ENCODE peak calls at places on chromosomes 11 and 22, in four cellular contexts. O, I, L and J are unnamed samples.

GRCh38 chr11:3855808-3856491 is 486 bp downstream of the STIM1 start:
- DNase-seq in O (peak; percentile 14), I (no peak), L (peak; percentile 64), J (peak; percentile 87)

GRCh38 chr11:108698844-108699642 is 34.2 kb downstream of the DDX10 start:
- DNase-seq in O (no peak), I (no peak), L (no peak), J (no peak)

GRCh38 chr11:10784229-10785145 is 24.2 kb downstream of the EIF4G2 start:
- DNase-seq in O (no peak), I (no peak), L (no peak), J (no peak)

GRCh38 chr11:111450480-111451320 is 61.5 kb downstream of the BTG4 start:
- DNase-seq in O (no peak), I (no peak), L (no peak), J (no peak)

GRCh38 chr11:128409476-128409875 is 177.9 kb downstream of the ETS1 start:
- DNase-seq in O (no peak), I (no peak), L (no peak), J (no peak)

GRCh38 chr11:69102732-69103615 is 52.8 kb upstream of the SMIM38 start:
- DNase-seq in O (no peak), I (no peak), L (no peak), J (peak; percentile 45)

GRCh38 chr11:111476366-111476765 is 35.8 kb downstream of the BTG4 start:
- DNase-seq in O (no peak), I (no peak), L (no peak), J (no peak)

GRCh38 chr11:15651033-15651432 is 536.3 kb downstream of the INSC start:
- DNase-seq in O (no peak), I (no peak), L (no peak), J (peak; percentile 48)

GRCh38 chr11:93238956-93239355 is 41.2 kb upstream of the SLC36A4 start:
- DNase-seq in O (no peak), I (no peak), L (no peak), J (no peak)

GRCh38 chr11:93704237-93704636 is 37.1 kb downstream of the TAF1D start:
- DNase-seq in O (no peak), I (no peak), L (no peak), J (no peak)

GRCh38 chr11:91717169-91717568 is 507.4 kb upstream of the FAT3 start:
- DNase-seq in O (no peak), I (no peak), L (no peak), J (no peak)

GRCh38 chr11:66073669-66074068 is 3.6 kb downstream of the PACS1 start:
- DNase-seq in O (no peak), I (no peak), L (no peak), J (no peak)

GRCh38 chr11:132610216-132610615 is 922.1 kb downstream of the OPCML start:
- DNase-seq in O (no peak), I (no peak), L (no peak), J (no peak)

GRCh38 chr22:19855504-19856409 is 1.1 kb upstream of the GNB1L start:
- DNase-seq in O (no peak), I (peak; percentile 77), L (peak; percentile 74), J (peak; percentile 66)

GRCh38 chr22:47634342-47634741 is 871.9 kb downstream of the TBC1D22A start:
- DNase-seq in O (no peak), I (no peak), L (no peak), J (no peak)

GRCh38 chr11:71204748-71205664 is 47.4 kb downstream of the SHANK2 start:
- DNase-seq in O (no peak), I (no peak), L (no peak), J (peak; percentile 46)

GRCh38 chr11:134261626-134262488 is 8.5 kb downstream of the ACAD8 start:
- DNase-seq in O (no peak), I (peak; percentile 53), L (peak; percentile 24), J (no peak)

GRCh38 chr22:20187777-20188566 is 37.1 kb upstream of the CCDC188 start:
- DNase-seq in O (no peak), I (no peak), L (no peak), J (no peak)

GRCh38 chr11:122491486-122491885 is 164.0 kb upstream of the UBASH3B start:
- DNase-seq in O (no peak), I (no peak), L (no peak), J (no peak)

GRCh38 chr11:112004389-112004788 is 20.8 kb upstream of the DLAT start:
- DNase-seq in O (no peak), I (peak; percentile 40), L (no peak), J (no peak)

GRCh38 chr11:131693756-131694155 is 323.3 kb downstream of the NTM start:
- DNase-seq in O (no peak), I (no peak), L (no peak), J (no peak)

GRCh38 chr22:22878211-22878570 is 9.4 kb upstream of the IGLL5 start:
- DNase-seq in O (no peak), I (no peak), L (no peak), J (no peak)

GRCh38 chr11:117239295-117239694 is 6.8 kb downstream of the RNF214 start:
- DNase-seq in O (no peak), I (no peak), L (no peak), J (no peak)

GRCh38 chr11:24855951-24856350 is 359.1 kb downstream of the LUZP2 start:
- DNase-seq in O (no peak), I (no peak), L (no peak), J (no peak)

GRCh38 chr22:23827351-23827995 is 11.3 kb downstream of the DERL3 start:
- DNase-seq in O (no peak), I (no peak), L (no peak), J (no peak)

GRCh38 chr11:58121101-58121500 is 4.2 kb downstream of the OR9I1 start:
- DNase-seq in O (no peak), I (no peak), L (no peak), J (no peak)

GRCh38 chr22:39296981-39297489 is 22.4 kb downstream of the RPL3 start:
- DNase-seq in O (no peak), I (no peak), L (no peak), J (no peak)

GRCh38 chr22:39496131-39496838 is 5.8 kb upstream of the MIEF1 start:
- DNase-seq in O (peak; percentile 65), I (peak; percentile 81), L (peak; percentile 70), J (peak; percentile 82)

GRCh38 chr11:119335091-119335654 is 846 bp downstream of the RNF26 start:
- DNase-seq in O (no peak), I (no peak), L (no peak), J (no peak)

GRCh38 chr11:14418801-14419417 is 59.9 kb upstream of the RRAS2 start:
- DNase-seq in O (no peak), I (peak; percentile 58), L (no peak), J (no peak)

GRCh38 chr11:75654314-75654713 is 14.5 kb downstream of the MAP6 start:
- DNase-seq in O (no peak), I (no peak), L (no peak), J (no peak)

GRCh38 chr11:64643258-64643881 is 52.4 kb downstream of the SLC22A12 start:
- DNase-seq in O (no peak), I (peak; percentile 59), L (no peak), J (no peak)

GRCh38 chr11:103842795-103843194 is 193.6 kb upstream of the DDI1 start:
- DNase-seq in O (no peak), I (no peak), L (no peak), J (no peak)

GRCh38 chr11:2089536-2090165 is 49.5 kb downstream of the IGF2 start:
- DNase-seq in O (no peak), I (peak; percentile 86), L (peak; percentile 38), J (peak; percentile 46)

GRCh38 chr11:115290479-115291390 is 213.5 kb downstream of the CADM1 start:
- DNase-seq in O (no peak), I (no peak), L (no peak), J (no peak)

GRCh38 chr22:25059438-25059837 is 106.9 kb downstream of the KIAA1671 start:
- DNase-seq in O (no peak), I (no peak), L (no peak), J (no peak)

GRCh38 chr11:77602385-77603105 is 12.8 kb downstream of the AQP11 start:
- DNase-seq in O (no peak), I (no peak), L (no peak), J (no peak)

GRCh38 chr11:64765291-64765803 is 5.6 kb upstream of the PYGM start:
- DNase-seq in O (no peak), I (no peak), L (no peak), J (peak; percentile 74)

GRCh38 chr22:28822930-28823481 is 22.6 kb upstream of the XBP1 start:
- DNase-seq in O (no peak), I (no peak), L (no peak), J (no peak)